ENCODE peak calls at places on chromosomes 6 and 20, in four cellular contexts. X is aorta, F is gastroesophageal sphincter, P is left cardiac atrium. O is an unnamed sample.
A peak's percentile ranks its signal among the peaks of the same experiment; 100 is the strongest.

GRCh38 chr6:78231002-78231401 is 578.2 kb downstream of the MEI4 start:
- ATAC-seq in X (no peak), F (no peak), P (no peak), O (no peak)

GRCh38 chr6:154113392-154113791 is 74.4 kb downstream of the OPRM1 start:
- ATAC-seq in X (no peak), F (no peak), P (no peak), O (no peak)

GRCh38 chr6:15955484-15955883 is 173.4 kb upstream of the MYLIP start:
- ATAC-seq in X (no peak), F (no peak), P (no peak), O (no peak)

GRCh38 chr6:25706314-25707014 is 48.1 kb upstream of the SLC17A4 start:
- ATAC-seq in X (no peak), F (no peak), P (no peak), O (no peak)

GRCh38 chr20:60507087-60507684 is 549.0 kb downstream of the CDH26 start:
- ATAC-seq in X (no peak), F (no peak), P (no peak), O (no peak)

GRCh38 chr6:15819841-15820240 is 157.0 kb upstream of the DTNBP1 start:
- ATAC-seq in X (no peak), F (no peak), P (peak; percentile 91), O (no peak)

GRCh38 chr20:45336530-45337366 is 11.5 kb downstream of the SDC4 start:
- ATAC-seq in X (peak; percentile 67), F (peak; percentile 81), P (peak; percentile 89), O (no peak)

GRCh38 chr20:10671850-10672578 is 1.8 kb downstream of the JAG1 start:
- ATAC-seq in X (peak; percentile 46), F (peak; percentile 21), P (peak; percentile 42), O (no peak)

GRCh38 chr6:74091133-74091793 is 395.3 kb downstream of the CD109 start:
- ATAC-seq in X (peak; percentile 56), F (peak; percentile 39), P (peak; percentile 45), O (no peak)

GRCh38 chr6:113190170-113190569 is 667.0 kb upstream of the MARCKS start:
- ATAC-seq in X (no peak), F (no peak), P (no peak), O (no peak)

GRCh38 chr6:48994811-48995210 is 468.2 kb downstream of the MMUT start:
- ATAC-seq in X (no peak), F (no peak), P (no peak), O (no peak)

GRCh38 chr6:135995160-135995898 is 143.8 kb downstream of the PDE7B start:
- ATAC-seq in X (no peak), F (no peak), P (peak; percentile 90), O (no peak)

GRCh38 chr6:4803343-4803744 is 27.1 kb downstream of the CDYL start:
- ATAC-seq in X (no peak), F (no peak), P (peak; percentile 52), O (no peak)

GRCh38 chr20:10074513-10074912 is 39.7 kb downstream of the ANKEF1 start:
- ATAC-seq in X (no peak), F (peak; percentile 57), P (peak; percentile 78), O (peak; percentile 66)

GRCh38 chr6:46378882-46379405 is 112.3 kb downstream of the RCAN2 start:
- ATAC-seq in X (no peak), F (no peak), P (peak; percentile 14), O (no peak)

GRCh38 chr6:109467696-109468095 is 12.1 kb upstream of the MICAL1 start:
- ATAC-seq in X (no peak), F (no peak), P (no peak), O (no peak)

GRCh38 chr6:16286151-16286522 is 47.8 kb downstream of the GMPR start:
- ATAC-seq in X (no peak), F (no peak), P (peak; percentile 52), O (no peak)

GRCh38 chr20:60057123-60057865 is 99.1 kb downstream of the CDH26 start:
- ATAC-seq in X (peak; percentile 52), F (no peak), P (peak; percentile 70), O (no peak)

GRCh38 chr6:88636871-88637270 is 326.5 kb downstream of the RNGTT start:
- ATAC-seq in X (no peak), F (no peak), P (no peak), O (no peak)

GRCh38 chr6:143336446-143337152 is 113.9 kb downstream of the ADAT2 start:
- ATAC-seq in X (no peak), F (no peak), P (no peak), O (no peak)

GRCh38 chr6:40461643-40462042 is 125.5 kb downstream of the LRFN2 start:
- ATAC-seq in X (no peak), F (no peak), P (no peak), O (no peak)

GRCh38 chr20:53739799-53740785 is 146.5 kb upstream of the ZNF217 start:
- ATAC-seq in X (no peak), F (no peak), P (peak; percentile 5), O (peak; percentile 65)